ENCODE peak calls at places on chromosomes 11 and 22, in six cellular contexts. One of them, this sample, is unnamed.
A peak's percentile ranks its signal among the peaks of the same experiment; 100 is the strongest.

GRCh38 chr22:19105867-19106802 is 16.1 kb downstream of the DGCR2 start:
- DNase-seq in HCT116: no peak
- DNase-seq in iPS-NIHi11: peak; percentile 52
- DNase-seq in NCI-H2081: no peak
- DNase-seq in ELF-1: peak; percentile 23
- DNase-seq in tibial nerve: no peak
- DNase-seq in this sample: no peak

GRCh38 chr11:45771194-45771941 is 33.6 kb upstream of the SLC35C1 start:
- DNase-seq in tibial nerve: peak; percentile 54
- DNase-seq in NCI-H2081: peak; percentile 58
- DNase-seq in HCT116: peak; percentile 50
- DNase-seq in ELF-1: peak; percentile 75
- DNase-seq in iPS-NIHi11: peak; percentile 73
- DNase-seq in this sample: peak; percentile 44

GRCh38 chr22:46262449-46263207 is 515 bp downstream of the PKDREJ start:
- DNase-seq in NCI-H2081: no peak
- DNase-seq in tibial nerve: peak; percentile 48
- DNase-seq in ELF-1: peak; percentile 71
- DNase-seq in HCT116: no peak
- DNase-seq in iPS-NIHi11: peak; percentile 85
- DNase-seq in this sample: peak; percentile 39

GRCh38 chr11:1060885-1061616 is 13.6 kb upstream of the MUC2 start:
- DNase-seq in HCT116: peak; percentile 74
- DNase-seq in tibial nerve: peak; percentile 8
- DNase-seq in ELF-1: peak; percentile 13
- DNase-seq in NCI-H2081: no peak
- DNase-seq in iPS-NIHi11: peak; percentile 22
- DNase-seq in this sample: no peak

GRCh38 chr11:80331694-80332093 is 890.9 kb upstream of the TENM4 start:
- DNase-seq in ELF-1: no peak
- DNase-seq in iPS-NIHi11: no peak
- DNase-seq in NCI-H2081: no peak
- DNase-seq in HCT116: no peak
- DNase-seq in tibial nerve: no peak
- DNase-seq in this sample: no peak

GRCh38 chr11:61281581-61282250 is 13.4 kb downstream of the VWCE start:
- DNase-seq in ELF-1: peak; percentile 82
- DNase-seq in tibial nerve: no peak
- DNase-seq in iPS-NIHi11: peak; percentile 96
- DNase-seq in HCT116: peak; percentile 32
- DNase-seq in NCI-H2081: no peak
- DNase-seq in this sample: no peak

GRCh38 chr11:76190376-76190775 is 15.9 kb downstream of the WNT11 start:
- DNase-seq in HCT116: no peak
- DNase-seq in tibial nerve: no peak
- DNase-seq in NCI-H2081: no peak
- DNase-seq in ELF-1: no peak
- DNase-seq in iPS-NIHi11: no peak
- DNase-seq in this sample: no peak

GRCh38 chr22:39475902-39476301 is 19.1 kb downstream of the MGAT3 start:
- DNase-seq in NCI-H2081: no peak
- DNase-seq in tibial nerve: no peak
- DNase-seq in iPS-NIHi11: no peak
- DNase-seq in ELF-1: peak; percentile 58
- DNase-seq in HCT116: no peak
- DNase-seq in this sample: no peak

GRCh38 chr11:87148749-87149148 is 111.0 kb downstream of the TMEM135 start:
- DNase-seq in iPS-NIHi11: no peak
- DNase-seq in tibial nerve: no peak
- DNase-seq in NCI-H2081: no peak
- DNase-seq in HCT116: no peak
- DNase-seq in ELF-1: no peak
- DNase-seq in this sample: no peak

GRCh38 chr11:123122341-123122740 is 60.4 kb upstream of the HSPA8 start:
- DNase-seq in ELF-1: no peak
- DNase-seq in NCI-H2081: no peak
- DNase-seq in tibial nerve: no peak
- DNase-seq in HCT116: no peak
- DNase-seq in iPS-NIHi11: no peak
- DNase-seq in this sample: no peak

GRCh38 chr22:28906312-28906711 is 22.9 kb downstream of the ZNRF3 start:
- DNase-seq in ELF-1: no peak
- DNase-seq in NCI-H2081: no peak
- DNase-seq in iPS-NIHi11: no peak
- DNase-seq in tibial nerve: no peak
- DNase-seq in HCT116: no peak
- DNase-seq in this sample: no peak

GRCh38 chr11:57649826-57650738 is at the start of gene YPEL4:
- DNase-seq in NCI-H2081: no peak
- DNase-seq in iPS-NIHi11: peak; percentile 50
- DNase-seq in ELF-1: peak; percentile 74
- DNase-seq in HCT116: no peak
- DNase-seq in tibial nerve: no peak
- DNase-seq in this sample: peak; percentile 84

This sample was measured in head of caudate nucleus.